ENCODE peak calls at places on chromosomes 12 and 14, in six cellular contexts. Q is activated T-helper 1 cell treated with Interleukin-2 at 50 U/mL for 16 hours; I is activated naive CD8-positive, alpha-beta T cell treated with anti-CD3 and anti-CD28 coated beads, Interleukin-2, amount 50 U/mL, for 24 hours; R is lung; U is GOT3; C is NCI-H1930. X is an unnamed sample.

GRCh38 chr14:38546932-38547551 is 291.1 kb upstream of the CLEC14A start:
- DNase-seq in C (no peak), R (no peak), U (no peak), I (no peak), Q (no peak), X (no peak)

GRCh38 chr14:52267501-52268190 is at the start of gene PTGDR:
- DNase-seq in Q (peak), U (no peak), C (no peak), I (peak), R (no peak), X (no peak)

GRCh38 chr12:52243774-52244614 is 11.0 kb downstream of the KRT7 start:
- DNase-seq in Q (peak), C (no peak), U (peak), I (peak), R (peak), X (no peak)

GRCh38 chr12:44502681-44503080 is 373.4 kb downstream of the NELL2 start:
- DNase-seq in U (no peak), Q (no peak), R (no peak), C (no peak), I (no peak), X (no peak)

GRCh38 chr12:54431911-54432814 is 13.1 kb upstream of the ITGA5 start:
- DNase-seq in R (peak), Q (no peak), U (no peak), I (peak), C (no peak), X (no peak)

GRCh38 chr12:7403466-7403865 is 40.5 kb downstream of the CD163L1 start:
- DNase-seq in R (no peak), Q (no peak), U (no peak), C (no peak), I (no peak), X (no peak)

GRCh38 chr14:106308839-106309389 is 782.5 kb downstream of the TMEM121 start:
- DNase-seq in U (no peak), C (peak), I (peak), Q (peak), R (peak), X (no peak)

GRCh38 chr12:50057000-50057841 is at the start of gene ASIC1:
- DNase-seq in I (peak), C (peak), R (peak), U (peak), Q (peak), X (no peak)

GRCh38 chr12:67068773-67069450 is 200.2 kb upstream of the CAND1 start:
- DNase-seq in I (peak), Q (peak), C (peak), U (no peak), R (no peak), X (no peak)

GRCh38 chr14:105073720-105074600 is 8.7 kb upstream of the GPR132 start:
- DNase-seq in U (no peak), I (no peak), Q (no peak), C (no peak), R (no peak), X (no peak)

X was measured in cortex of kidney.